ENCODE peak calls at places on chromosomes 1 and 21, in four cellular contexts. Y, G, D and Q are unnamed samples.
A peak's percentile ranks its signal among the peaks of the same experiment; 100 is the strongest.

GRCh38 chr1:89765774-89766173 is 55.1 kb upstream of the LRRC8D start:
- DNase-seq in D (no peak), Y (no peak), G (no peak), Q (no peak)

GRCh38 chr1:21337459-21337930 is 47.2 kb upstream of the ECE1 start:
- DNase-seq in D (no peak), G (no peak), Y (no peak), Q (no peak)

GRCh38 chr1:205791568-205792180 is 16.4 kb upstream of the RAB29 start:
- DNase-seq in Y (peak; percentile 74), D (peak; percentile 75), G (peak; percentile 46), Q (no peak)

GRCh38 chr21:45529785-45530422 is 12.3 kb downstream of the SLC19A1 start:
- DNase-seq in D (no peak), Y (no peak), G (no peak), Q (no peak)

GRCh38 chr1:209743145-209743482 is 12.7 kb upstream of the TRAF3IP3 start:
- DNase-seq in D (peak; percentile 58), Y (peak; percentile 51), G (no peak), Q (no peak)

GRCh38 chr21:31194510-31195293 is 149.4 kb downstream of the TIAM1 start:
- DNase-seq in D (no peak), G (no peak), Y (no peak), Q (no peak)

GRCh38 chr1:110465814-110466380 is 14.9 kb downstream of the PROK1 start:
- DNase-seq in Y (no peak), D (no peak), G (no peak), Q (no peak)

GRCh38 chr1:232486454-232487202 is 143.3 kb downstream of the SIPA1L2 start:
- DNase-seq in D (peak; percentile 34), Y (no peak), G (no peak), Q (no peak)

GRCh38 chr21:44599264-44600029 is 950 bp upstream of the KRTAP10-7 start:
- DNase-seq in D (no peak), G (no peak), Y (no peak), Q (no peak)

GRCh38 chr1:205127646-205128045 is 5.9 kb upstream of the RBBP5 start:
- DNase-seq in Y (no peak), G (no peak), D (no peak), Q (no peak)

GRCh38 chr1:89576016-89576415 is 51.4 kb downstream of the LRRC8B start:
- DNase-seq in Y (no peak), D (no peak), G (no peak), Q (no peak)

GRCh38 chr1:19010995-19011696 is 54.7 kb upstream of the IFFO2 start:
- DNase-seq in D (peak; percentile 99), G (peak; percentile 96), Y (peak; percentile 46), Q (no peak)

GRCh38 chr21:45580576-45581321 is 38.5 kb upstream of the SLC19A1 start:
- DNase-seq in G (no peak), Y (peak; percentile 11), D (no peak), Q (no peak)

GRCh38 chr1:205714190-205714905 is 34.0 kb upstream of the SLC45A3 start:
- DNase-seq in D (peak; percentile 81), Y (no peak), G (no peak), Q (no peak)

GRCh38 chr1:156616463-156616862 is 2.8 kb upstream of the HAPLN2 start:
- DNase-seq in D (peak; percentile 38), Y (no peak), G (no peak), Q (no peak)

GRCh38 chr1:4624801-4625200 is 29.6 kb upstream of the AJAP1 start:
- DNase-seq in G (no peak), D (no peak), Y (no peak), Q (no peak)

GRCh38 chr1:241156231-241156965 is 200.6 kb downstream of the RGS7 start:
- DNase-seq in G (peak; percentile 55), Y (no peak), D (peak; percentile 8), Q (no peak)

GRCh38 chr1:20166047-20166446 is 19.8 kb upstream of the UBXN10 start:
- DNase-seq in G (no peak), D (peak; percentile 56), Y (no peak), Q (no peak)

GRCh38 chr1:196180847-196181593 is 427.2 kb downstream of the KCNT2 start:
- DNase-seq in Y (no peak), G (peak; percentile 59), D (peak; percentile 93), Q (no peak)

GRCh38 chr1:227926216-227926791 is 21.4 kb downstream of the WNT9A start:
- DNase-seq in D (no peak), Y (no peak), G (no peak), Q (no peak)

GRCh38 chr1:151537112-151537511 is 3.0 kb upstream of the TUFT1 start:
- DNase-seq in G (peak; percentile 78), Y (no peak), D (peak; percentile 96), Q (no peak)

GRCh38 chr1:19096036-19096833 is 113.8 kb downstream of the UBR4 start:
- DNase-seq in D (peak; percentile 37), G (peak; percentile 8), Y (no peak), Q (no peak)

GRCh38 chr1:33420870-33421775 is 9.8 kb downstream of the PHC2 start:
- DNase-seq in G (no peak), Y (no peak), D (peak; percentile 66), Q (no peak)

GRCh38 chr1:35726814-35727433 is 8.2 kb upstream of the C1orf216 start:
- DNase-seq in Y (peak; percentile 54), G (no peak), D (peak; percentile 71), Q (no peak)

GRCh38 chr1:160675641-160676410 is 29.0 kb upstream of the SLAMF1 start:
- DNase-seq in G (peak; percentile 42), Y (peak; percentile 64), D (peak; percentile 79), Q (no peak)
- H3K27ac ChIP-seq in G (no peak overlapping the region), Y (no peak overlapping the region), D (no peak overlapping the region), Q (no peak overlapping the region)

GRCh38 chr1:202316186-202316585 is 25.6 kb downstream of the UBE2T start:
- DNase-seq in G (no peak), Y (no peak), D (no peak), Q (no peak)
- H3K4me1 ChIP-seq in G (no peaks in the 10 kb centered on the region), Y (no peaks in the 10 kb centered on the region), D (no peaks in the 10 kb centered on the region), Q (peaks cover 2% of the 10 kb centered on the region)

GRCh38 chr21:39616373-39616772 is 3.6 kb downstream of the B3GALT5 start:
- DNase-seq in D (no peak), G (no peak), Y (no peak), Q (no peak)
- H3K27ac ChIP-seq in D (no peak overlapping the region), G (no peak overlapping the region), Y (no peak overlapping the region), Q (no peak overlapping the region)

DNA sequence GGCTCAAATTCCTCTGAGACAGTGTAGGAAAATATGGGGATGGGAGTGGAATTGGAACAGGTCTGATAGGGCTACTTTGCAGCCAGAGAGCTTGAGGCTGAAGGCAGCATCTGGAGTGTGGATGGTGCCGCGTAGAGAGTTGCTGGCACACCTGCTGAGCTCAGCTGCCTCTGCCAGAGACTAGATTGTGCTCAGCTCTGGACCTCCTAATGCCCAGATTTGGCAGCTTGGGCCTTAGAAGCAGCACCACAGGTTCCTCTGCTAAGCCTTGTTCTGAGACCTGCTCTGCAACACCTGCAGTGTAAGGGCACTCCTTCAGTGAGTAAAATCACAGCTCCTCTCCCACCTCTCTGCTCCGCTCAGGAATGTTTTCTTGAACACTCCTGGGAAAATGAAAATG is 23.3 kb downstream of the ACOT11 start:
- DNase-seq in G (no peak), Y (no peak), D (no peak), Q (no peak)
- H3K4me1 ChIP-seq in G (no peaks in the 10 kb centered on the region), Y (no peaks in the 10 kb centered on the region), D (peaks cover 9% of the 10 kb centered on the region), Q (peaks cover 20% of the 10 kb centered on the region)

GRCh38 chr1:178954291-178954690 is 71.4 kb upstream of the FAM20B start:
- DNase-seq in G (no peak), Y (no peak), D (peak; percentile 57), Q (no peak)

GRCh38 chr1:178951600-178951999 is 74.1 kb upstream of the FAM20B start:
- DNase-seq in Y (no peak), G (no peak), D (no peak), Q (no peak)

GRCh38 chr1:178954937-178955336 is 70.8 kb upstream of the FAM20B start:
- DNase-seq in Y (no peak), G (no peak), D (no peak), Q (no peak)

GRCh38 chr1:178953538-178954207 is 72.0 kb upstream of the FAM20B start:
- DNase-seq in Y (peak; percentile 55), G (no peak), D (no peak), Q (no peak)

DNA sequence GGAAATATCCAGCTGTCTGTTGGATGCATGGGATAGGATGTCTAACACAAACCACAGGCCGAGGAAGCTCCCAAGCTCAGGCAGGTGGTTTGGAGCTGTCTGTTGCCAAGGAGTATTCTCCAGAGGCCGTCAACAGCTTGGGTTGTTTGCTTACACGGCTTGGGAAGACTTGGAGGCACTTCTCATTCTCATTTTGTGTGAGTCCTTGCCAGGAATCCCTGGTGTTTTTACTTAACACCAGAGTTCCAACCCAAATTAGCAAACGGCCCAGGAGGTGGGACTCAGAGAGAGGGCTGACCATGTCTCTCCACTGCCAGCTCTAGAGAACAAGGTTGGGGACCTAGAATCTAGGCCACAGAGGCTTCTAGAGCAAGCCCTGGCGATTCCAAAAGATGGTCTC is 72.7 kb upstream of the FAM20B start:
- DNase-seq in Y (peak; percentile 58), D (no peak), G (no peak), Q (no peak)
- H3K27ac ChIP-seq in Y (peak overlapping the region; percentile 74), D (no peak overlapping the region), G (no peak overlapping the region), Q (no peak overlapping the region)

DNA sequence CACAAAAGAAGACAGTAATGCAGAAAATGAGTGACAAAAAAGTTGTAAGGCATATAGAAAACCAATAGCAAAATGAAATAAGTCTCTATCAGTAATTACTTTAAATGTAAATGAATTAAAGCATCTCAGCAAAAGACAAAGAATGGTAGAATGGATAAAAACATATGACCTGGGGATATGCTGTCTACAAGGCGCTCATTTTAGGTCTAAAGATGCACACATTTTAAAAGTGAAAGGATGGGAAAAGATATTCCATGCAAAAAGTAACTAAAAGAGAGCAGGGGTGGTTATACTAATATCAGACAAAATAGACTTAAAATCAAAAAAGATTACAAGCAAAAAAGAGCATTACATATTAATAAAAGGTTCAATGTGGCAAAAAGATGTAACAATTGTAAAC is 41.2 kb downstream of the SPATA6 start:
- DNase-seq in Y (no peak), G (no peak), D (no peak), Q (no peak)
- H3K4me1 ChIP-seq in Y (no peaks in the 10 kb centered on the region), G (no peaks in the 10 kb centered on the region), D (no peaks in the 10 kb centered on the region), Q (no peaks in the 10 kb centered on the region)

GRCh38 chr1:203267912-203268311 is 37.4 kb upstream of the BTG2 start:
- DNase-seq in D (no peak), G (no peak), Y (no peak), Q (no peak)
- H3K27ac ChIP-seq in D (peak overlapping the region; percentile 33), G (peak overlapping the region; percentile 73), Y (peak overlapping the region; percentile 82), Q (no peak overlapping the region)

GRCh38 chr1:63913533-63913932 is 139.7 kb downstream of the ROR1 start:
- DNase-seq in G (no peak), D (no peak), Y (no peak), Q (no peak)
- H3K4me1 ChIP-seq in G (peaks cover 18% of the 10 kb centered on the region), D (peaks cover 6% of the 10 kb centered on the region), Y (peaks cover 3% of the 10 kb centered on the region), Q (peaks cover 13% of the 10 kb centered on the region)

GRCh38 chr1:202551683-202552082 is 158.6 kb downstream of the SYT2 start:
- DNase-seq in G (no peak), D (no peak), Y (no peak), Q (no peak)
- H3K27ac ChIP-seq in G (no peak overlapping the region), D (no peak overlapping the region), Y (peak overlapping the region; percentile 36), Q (no peak overlapping the region)

GRCh38 chr1:213980906-213981305 is 6.9 kb upstream of the PROX1 start:
- DNase-seq in G (no peak), Y (no peak), D (no peak), Q (no peak)
- H3K4me1 ChIP-seq in G (no peaks in the 10 kb centered on the region), Y (peaks cover 13% of the 10 kb centered on the region), D (no peaks in the 10 kb centered on the region), Q (peaks cover 3% of the 10 kb centered on the region)